ENCODE peak calls at places on chromosomes 5 and 9, in four cellular contexts. M is B cell, J is osteocyte, X is H1. C is an unnamed sample.

GRCh38 chr5:161685461-161685860 is at the start of gene GABRA6:
- DNase-seq in M (no peak), J (no peak), X (no peak), C (no peak)

GRCh38 chr9:86487222-86487841 is 133.1 kb upstream of the TUT7 start:
- DNase-seq in M (no peak), J (no peak), X (no peak), C (peak)

GRCh38 chr9:108207611-108208051 is 648.2 kb downstream of the ACTL7B start:
- DNase-seq in M (no peak), J (no peak), X (no peak), C (no peak)

GRCh38 chr9:135213566-135213965 is 126.1 kb downstream of the OLFM1 start:
- DNase-seq in M (no peak), J (no peak), X (no peak), C (no peak)

GRCh38 chr5:35644543-35644942 is 26.9 kb downstream of the SPEF2 start:
- DNase-seq in M (no peak), J (no peak), X (no peak), C (no peak)

GRCh38 chr9:74497750-74498615 is 848 bp downstream of the RORB start:
- DNase-seq in M (peak), J (no peak), X (no peak), C (peak)

GRCh38 chr5:127754727-127755126 is 51.5 kb downstream of the CCDC192 start:
- DNase-seq in M (no peak), J (no peak), X (no peak), C (no peak)

GRCh38 chr9:6758418-6759113 is 793 bp downstream of the KDM4C start:
- DNase-seq in M (peak), J (peak), X (no peak), C (peak)

GRCh38 chr9:4490705-4491620 is 695 bp downstream of the SLC1A1 start:
- DNase-seq in M (peak), J (no peak), X (no peak), C (peak)

GRCh38 chr5:139426222-139426885 is 13.0 kb downstream of the DNAJC18 start:
- DNase-seq in M (no peak), J (no peak), X (no peak), C (no peak)

GRCh38 chr5:96113170-96113939 is 151.7 kb upstream of the ELL2 start:
- DNase-seq in M (no peak), J (no peak), X (no peak), C (no peak)

GRCh38 chr9:27333241-27334052 is 36.5 kb upstream of the EQTN start:
- DNase-seq in M (peak), J (peak), X (peak), C (peak)

GRCh38 chr9:106203832-106204516 is 509.6 kb downstream of the TMEM38B start:
- DNase-seq in M (no peak), J (no peak), X (no peak), C (no peak)

GRCh38 chr5:172762214-172763119 is 8.5 kb downstream of the DUSP1 start:
- DNase-seq in M (no peak), J (no peak), X (no peak), C (no peak)

GRCh38 chr5:172765766-172766286 is 5.2 kb downstream of the DUSP1 start:
- DNase-seq in M (no peak), J (no peak), X (no peak), C (no peak)

GRCh38 chr5:172763120-172763464 is 7.9 kb downstream of the DUSP1 start:
- DNase-seq in M (no peak), J (no peak), X (no peak), C (no peak)

GRCh38 chr5:172766287-172767104 is 4.5 kb downstream of the DUSP1 start:
- DNase-seq in M (no peak), J (peak), X (no peak), C (no peak)

GRCh38 chr5:172764861-172765765 is 5.9 kb downstream of the DUSP1 start:
- DNase-seq in M (peak), J (peak), X (peak), C (peak)
- TF ChIP-seq CTCF in M (no peak), J (no peak), X (no peak), C (no peak)

GRCh38 chr9:98120476-98120875 is 1.5 kb upstream of the TRIM14 start:
- DNase-seq in M (no peak), J (no peak), X (no peak), C (no peak)

GRCh38 chr9:98121096-98121495 is 2.1 kb upstream of the TRIM14 start:
- DNase-seq in M (no peak), J (no peak), X (no peak), C (no peak)

GRCh38 chr9:98118640-98119601 is at the start of gene TRIM14:
- DNase-seq in M (peak), J (no peak), X (peak), C (peak)

GRCh38 chr9:98117984-98118639 is 910 bp downstream of the TRIM14 start:
- DNase-seq in M (peak), J (no peak), X (no peak), C (peak)
- TF ChIP-seq CTCF in M (peak), J (no peak), X (peak), C (peak)

GRCh38 chr5:55534436-55535198 is at the start of gene PLPP1:
- DNase-seq in M (peak), J (peak), X (peak), C (peak)
- TF ChIP-seq CTCF in M (no peak), J (peak), X (no peak), C (peak)

DNA sequence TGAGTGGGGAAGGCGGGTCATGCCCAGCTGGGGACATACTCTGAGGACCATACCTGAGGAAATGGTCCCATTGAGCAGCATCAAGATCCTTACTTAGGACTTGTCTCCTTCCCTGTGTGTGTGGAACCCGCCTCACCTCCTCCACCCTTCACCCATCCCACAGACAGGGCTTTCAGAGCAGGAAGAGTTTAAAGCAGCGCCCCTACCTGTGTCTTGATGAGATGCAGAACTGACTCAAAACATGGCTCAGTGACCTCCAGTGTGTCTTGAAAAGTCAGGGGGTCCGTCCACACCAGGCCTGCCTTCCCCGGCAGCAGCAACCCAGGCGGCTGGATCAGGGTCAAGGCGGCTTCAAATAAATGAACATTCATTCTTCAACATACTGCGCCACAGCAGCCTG is 38.4 kb downstream of the PLAC8L1 start:
- DNase-seq in M (no peak), J (no peak), X (no peak), C (no peak)
- TF ChIP-seq CTCF in M (no peak), J (no peak), X (no peak), C (no peak)

GRCh38 chr5:159415301-159415937 is 85.1 kb upstream of the IL12B start:
- DNase-seq in M (no peak), J (no peak), X (no peak), C (no peak)

GRCh38 chr5:159422371-159422770 is 92.1 kb upstream of the IL12B start:
- DNase-seq in M (no peak), J (no peak), X (no peak), C (no peak)

GRCh38 chr5:159417170-159417569 is 86.9 kb upstream of the IL12B start:
- DNase-seq in M (no peak), J (no peak), X (no peak), C (no peak)

GRCh38 chr5:159416438-159416837 is 86.2 kb upstream of the IL12B start:
- DNase-seq in M (no peak), J (no peak), X (no peak), C (no peak)

GRCh38 chr5:159419567-159419966 is 89.3 kb upstream of the IL12B start:
- DNase-seq in M (no peak), J (no peak), X (no peak), C (no peak)
- TF ChIP-seq CTCF in M (no peak), J (no peak), X (peak), C (no peak)